ENCODE peak calls at places on chromosomes 3 and 15, in four cellular contexts. C is HCT116; X is activated CD8-positive, alpha-beta memory T cell treated with anti-CD3 and anti-CD28 coated beads, Interleukin-2, amount 50 U/mL, for 48 hours; M is uterus. A is an unnamed sample.

GRCh38 chr3:133404925-133405324 is 5.1 kb downstream of the BFSP2 start:
- DNase-seq in C (no peak), M (no peak), X (no peak), A (no peak)

GRCh38 chr15:25177955-25178801 is 223.4 kb downstream of the SNRPN start:
- DNase-seq in X (peak), C (no peak), M (peak), A (no peak)

GRCh38 chr15:101697488-101697887 is 26.8 kb downstream of the TARS3 start:
- DNase-seq in C (no peak), M (no peak), X (no peak), A (no peak)

GRCh38 chr3:10417849-10418248 is 87.5 kb downstream of the ATP2B2 start:
- DNase-seq in X (no peak), M (no peak), C (peak), A (peak)

GRCh38 chr3:61946925-61947324 is 385.6 kb downstream of the PTPRG start:
- DNase-seq in X (no peak), C (no peak), M (no peak), A (no peak)

GRCh38 chr3:14319654-14320182 is 82.7 kb upstream of the SLC6A6 start:
- DNase-seq in C (peak), X (no peak), M (no peak), A (peak)

GRCh38 chr3:128338536-128339400 is 127.9 kb downstream of the DNAJB8 start:
- DNase-seq in M (no peak), C (no peak), X (no peak), A (no peak)

GRCh38 chr15:98863983-98864382 is 143.6 kb downstream of the PGPEP1L start:
- DNase-seq in C (no peak), X (no peak), M (no peak), A (no peak)

GRCh38 chr3:13812039-13812438 is 67.8 kb downstream of the WNT7A start:
- DNase-seq in M (no peak), X (no peak), C (no peak), A (no peak)

GRCh38 chr3:188941103-188941502 is 230.7 kb upstream of the TPRG1 start:
- DNase-seq in X (no peak), C (no peak), M (no peak), A (no peak)

GRCh38 chr3:159418571-159419526 is 569.8 kb upstream of the IL12A start:
- DNase-seq in X (no peak), C (peak), M (no peak), A (peak)

GRCh38 chr15:24862726-24863521 is 91.9 kb upstream of the SNRPN start:
- DNase-seq in C (no peak), X (no peak), M (no peak), A (peak)

GRCh38 chr3:102189564-102190339 is 245.1 kb upstream of the ZPLD1 start:
- DNase-seq in X (no peak), M (no peak), C (no peak), A (peak)

GRCh38 chr3:188605231-188605630 is 451.3 kb downstream of the LPP start:
- DNase-seq in X (no peak), M (no peak), C (no peak), A (no peak)

GRCh38 chr3:43621406-43621973 is 321 bp downstream of the ANO10 start:
- DNase-seq in C (no peak), M (no peak), X (no peak), A (peak)

GRCh38 chr3:179244874-179245273 is 6.0 kb downstream of the KCNMB3 start:
- DNase-seq in C (no peak), M (no peak), X (no peak), A (no peak)

GRCh38 chr3:34998905-34999304 is 640.4 kb upstream of the ARPP21 start:
- DNase-seq in X (no peak), M (no peak), C (no peak), A (no peak)

GRCh38 chr3:194249323-194250103 is 101.6 kb downstream of the CPN2 start:
- DNase-seq in X (peak), M (no peak), C (no peak), A (no peak)

GRCh38 chr3:108420926-108421325 is 89.5 kb downstream of the MYH15 start:
- DNase-seq in X (no peak), C (no peak), M (no peak), A (peak)

GRCh38 chr3:197811343-197811742 is 20.3 kb downstream of the LRCH3 start:
- DNase-seq in X (no peak), C (no peak), M (peak), A (peak)

GRCh38 chr3:15148614-15149013 is 49.7 kb upstream of the RBSN start:
- DNase-seq in X (no peak), M (peak), C (peak), A (no peak)

GRCh38 chr3:126287536-126288181 is 69.5 kb downstream of the KLF15 start:
- DNase-seq in M (peak), X (peak), C (peak), A (peak)

GRCh38 chr15:101262551-101262950 is 10.7 kb upstream of the CHSY1 start:
- DNase-seq in X (no peak), M (no peak), C (no peak), A (no peak)

GRCh38 chr3:123787133-123787532 is 97.0 kb downstream of the MYLK start:
- DNase-seq in M (no peak), X (no peak), C (no peak), A (no peak)

GRCh38 chr15:49888727-49889126 is 230.3 kb downstream of the ATP8B4 start:
- DNase-seq in X (no peak), C (no peak), M (no peak), A (no peak)

GRCh38 chr3:17075907-17076306 is 191.2 kb downstream of the PLCL2 start:
- DNase-seq in X (no peak), C (no peak), M (no peak), A (no peak)

GRCh38 chr15:51874751-51875644 is 45.5 kb downstream of the TMOD3 start:
- DNase-seq in M (peak), C (peak), X (no peak), A (peak)

GRCh38 chr3:175266478-175266877 is 407.3 kb downstream of the NAALADL2 start:
- DNase-seq in M (no peak), X (no peak), C (no peak), A (peak)

GRCh38 chr3:141355242-141355641 is 13.1 kb upstream of the ZBTB38 start:
- DNase-seq in X (no peak), C (no peak), M (no peak), A (no peak)

GRCh38 chr3:114363554-114364202 is 69.8 kb downstream of the TIGIT start:
- DNase-seq in M (no peak), X (no peak), C (no peak), A (peak)

GRCh38 chr3:55297706-55298105 is 189.4 kb downstream of the WNT5A start:
- DNase-seq in X (no peak), M (no peak), C (no peak), A (no peak)

GRCh38 chr15:70376929-70377691 is 279.4 kb upstream of the TLE3 start:
- DNase-seq in M (peak), C (no peak), X (no peak), A (peak)

GRCh38 chr15:68177747-68178146 is 27.4 kb downstream of the CALML4 start:
- DNase-seq in M (no peak), C (no peak), X (no peak), A (no peak)

GRCh38 chr3:33004961-33005360 is 53.5 kb downstream of the CCR4 start:
- DNase-seq in X (no peak), C (no peak), M (no peak), A (no peak)

GRCh38 chr15:38325290-38325990 is 72.8 kb downstream of the SPRED1 start:
- DNase-seq in C (no peak), M (no peak), X (no peak), A (no peak)

GRCh38 chr3:42936157-42936981 is 30.4 kb downstream of the ZNF662 start:
- DNase-seq in X (no peak), C (no peak), M (peak), A (peak)

GRCh38 chr15:62847900-62848489 is 194.6 kb upstream of the TPM1 start:
- DNase-seq in M (peak), X (peak), C (peak), A (peak)